ENCODE peak calls at places on chromosome 18, in ten cellular contexts. One of them, this sample, is unnamed.
A peak's percentile ranks its signal among the peaks of the same experiment; 100 is the strongest.

GRCh38 chr18:59685501-59685900 is 11.7 kb downstream of the CCBE1 start:
- DNase-seq in A549: no peak
- DNase-seq in mammary epithelial cell: no peak
- DNase-seq in tibial artery: no peak
- DNase-seq in cardiac muscle cell: no peak
- DNase-seq in kidney: no peak
- DNase-seq in adrenal gland: no peak
- DNase-seq in fibroblast of lung: peak; percentile 52
- DNase-seq in A673: no peak
- DNase-seq in heart right ventricle: no peak
- DNase-seq in this sample: no peak

GRCh38 chr18:3879114-3879835 is 429.3 kb downstream of the TGIF1 start:
- DNase-seq in A549: no peak
- DNase-seq in mammary epithelial cell: no peak
- DNase-seq in tibial artery: no peak
- DNase-seq in cardiac muscle cell: no peak
- DNase-seq in kidney: no peak
- DNase-seq in adrenal gland: no peak
- DNase-seq in fibroblast of lung: no peak
- DNase-seq in A673: no peak
- DNase-seq in heart right ventricle: no peak
- DNase-seq in this sample: no peak

GRCh38 chr18:76402026-76402990 is 92.7 kb downstream of the ZNF516 start:
- DNase-seq in A549: no peak
- DNase-seq in mammary epithelial cell: no peak
- DNase-seq in tibial artery: no peak
- DNase-seq in cardiac muscle cell: no peak
- DNase-seq in kidney: no peak
- DNase-seq in adrenal gland: no peak
- DNase-seq in fibroblast of lung: no peak
- DNase-seq in A673: no peak
- DNase-seq in heart right ventricle: no peak
- DNase-seq in this sample: no peak

GRCh38 chr18:64407606-64408005 is 258.7 kb upstream of the LINC00305 start:
- DNase-seq in A549: no peak
- DNase-seq in mammary epithelial cell: no peak
- DNase-seq in tibial artery: no peak
- DNase-seq in cardiac muscle cell: no peak
- DNase-seq in kidney: no peak
- DNase-seq in adrenal gland: no peak
- DNase-seq in fibroblast of lung: no peak
- DNase-seq in A673: no peak
- DNase-seq in heart right ventricle: no peak
- DNase-seq in this sample: no peak

GRCh38 chr18:24986611-24987270 is 365.2 kb downstream of the ZNF521 start:
- DNase-seq in A549: no peak
- DNase-seq in mammary epithelial cell: no peak
- DNase-seq in tibial artery: no peak
- DNase-seq in cardiac muscle cell: no peak
- DNase-seq in kidney: no peak
- DNase-seq in adrenal gland: no peak
- DNase-seq in fibroblast of lung: peak; percentile 4
- DNase-seq in A673: no peak
- DNase-seq in heart right ventricle: no peak
- DNase-seq in this sample: no peak

GRCh38 chr18:50273203-50274043 is 7.1 kb upstream of the CFAP53 start:
- DNase-seq in A549: no peak
- DNase-seq in mammary epithelial cell: no peak
- DNase-seq in tibial artery: no peak
- DNase-seq in cardiac muscle cell: no peak
- DNase-seq in kidney: no peak
- DNase-seq in adrenal gland: no peak
- DNase-seq in fibroblast of lung: no peak
- DNase-seq in A673: no peak
- DNase-seq in heart right ventricle: no peak
- DNase-seq in this sample: no peak

GRCh38 chr18:31977270-31977872 is 34.4 kb upstream of the TRAPPC8 start:
- DNase-seq in A549: peak; percentile 10
- DNase-seq in mammary epithelial cell: peak; percentile 32
- DNase-seq in tibial artery: no peak
- DNase-seq in cardiac muscle cell: peak; percentile 66
- DNase-seq in kidney: no peak
- DNase-seq in adrenal gland: peak; percentile 43
- DNase-seq in fibroblast of lung: peak; percentile 27
- DNase-seq in A673: peak; percentile 83
- DNase-seq in heart right ventricle: peak; percentile 58
- DNase-seq in this sample: peak; percentile 27

GRCh38 chr18:43587538-43588153 is 310.4 kb upstream of the SYT4 start:
- DNase-seq in A549: no peak
- DNase-seq in mammary epithelial cell: peak; percentile 26
- DNase-seq in tibial artery: no peak
- DNase-seq in cardiac muscle cell: peak; percentile 63
- DNase-seq in kidney: no peak
- DNase-seq in adrenal gland: peak; percentile 30
- DNase-seq in fibroblast of lung: peak; percentile 36
- DNase-seq in A673: peak; percentile 70
- DNase-seq in heart right ventricle: no peak
- DNase-seq in this sample: no peak

GRCh38 chr18:76672627-76673026 is 149.7 kb upstream of the ZNF236 start:
- DNase-seq in A549: no peak
- DNase-seq in mammary epithelial cell: peak; percentile 5
- DNase-seq in tibial artery: no peak
- DNase-seq in cardiac muscle cell: peak; percentile 64
- DNase-seq in kidney: no peak
- DNase-seq in adrenal gland: no peak
- DNase-seq in fibroblast of lung: peak; percentile 82
- DNase-seq in A673: no peak
- DNase-seq in heart right ventricle: no peak
- DNase-seq in this sample: peak; percentile 15

GRCh38 chr18:4636957-4637356 is 181.8 kb upstream of the DLGAP1 start:
- DNase-seq in A549: no peak
- DNase-seq in mammary epithelial cell: no peak
- DNase-seq in tibial artery: no peak
- DNase-seq in cardiac muscle cell: no peak
- DNase-seq in kidney: no peak
- DNase-seq in adrenal gland: peak; percentile 4
- DNase-seq in fibroblast of lung: peak; percentile 1
- DNase-seq in A673: peak; percentile 73
- DNase-seq in heart right ventricle: no peak
- DNase-seq in this sample: no peak

GRCh38 chr18:8657050-8657820 is 48.0 kb downstream of the RAB12 start:
- DNase-seq in A549: no peak
- DNase-seq in mammary epithelial cell: no peak
- DNase-seq in tibial artery: no peak
- DNase-seq in cardiac muscle cell: no peak
- DNase-seq in kidney: no peak
- DNase-seq in adrenal gland: peak; percentile 19
- DNase-seq in fibroblast of lung: no peak
- DNase-seq in A673: no peak
- DNase-seq in heart right ventricle: no peak
- DNase-seq in this sample: no peak

GRCh38 chr18:41323044-41323443 is 632.0 kb upstream of the PIK3C3 start:
- DNase-seq in A549: no peak
- DNase-seq in mammary epithelial cell: peak; percentile 37
- DNase-seq in tibial artery: no peak
- DNase-seq in cardiac muscle cell: peak; percentile 39
- DNase-seq in kidney: no peak
- DNase-seq in adrenal gland: no peak
- DNase-seq in fibroblast of lung: peak; percentile 31
- DNase-seq in A673: no peak
- DNase-seq in heart right ventricle: no peak
- DNase-seq in this sample: no peak

GRCh38 chr18:44715245-44715644 is 34.6 kb downstream of the SETBP1 start:
- DNase-seq in A549: no peak
- DNase-seq in mammary epithelial cell: peak; percentile 66
- DNase-seq in tibial artery: peak; percentile 74
- DNase-seq in cardiac muscle cell: peak; percentile 43
- DNase-seq in kidney: peak; percentile 86
- DNase-seq in adrenal gland: no peak
- DNase-seq in fibroblast of lung: peak; percentile 85
- DNase-seq in A673: no peak
- DNase-seq in heart right ventricle: no peak
- DNase-seq in this sample: no peak

GRCh38 chr18:13110559-13110958 is 108.0 kb upstream of the LDLRAD4 start:
- DNase-seq in A549: no peak
- DNase-seq in mammary epithelial cell: no peak
- DNase-seq in tibial artery: no peak
- DNase-seq in cardiac muscle cell: no peak
- DNase-seq in kidney: no peak
- DNase-seq in adrenal gland: peak; percentile 12
- DNase-seq in fibroblast of lung: no peak
- DNase-seq in A673: no peak
- DNase-seq in heart right ventricle: no peak
- DNase-seq in this sample: no peak

GRCh38 chr18:13107074-13107473 is 111.5 kb upstream of the LDLRAD4 start:
- DNase-seq in A549: no peak
- DNase-seq in mammary epithelial cell: no peak
- DNase-seq in tibial artery: no peak
- DNase-seq in cardiac muscle cell: no peak
- DNase-seq in kidney: no peak
- DNase-seq in adrenal gland: no peak
- DNase-seq in fibroblast of lung: peak; percentile 58
- DNase-seq in A673: no peak
- DNase-seq in heart right ventricle: no peak
- DNase-seq in this sample: no peak

GRCh38 chr18:13108330-13108729 is 110.2 kb upstream of the LDLRAD4 start:
- DNase-seq in A549: no peak
- DNase-seq in mammary epithelial cell: no peak
- DNase-seq in tibial artery: no peak
- DNase-seq in cardiac muscle cell: no peak
- DNase-seq in kidney: no peak
- DNase-seq in adrenal gland: no peak
- DNase-seq in fibroblast of lung: no peak
- DNase-seq in A673: no peak
- DNase-seq in heart right ventricle: no peak
- DNase-seq in this sample: no peak

DNA sequence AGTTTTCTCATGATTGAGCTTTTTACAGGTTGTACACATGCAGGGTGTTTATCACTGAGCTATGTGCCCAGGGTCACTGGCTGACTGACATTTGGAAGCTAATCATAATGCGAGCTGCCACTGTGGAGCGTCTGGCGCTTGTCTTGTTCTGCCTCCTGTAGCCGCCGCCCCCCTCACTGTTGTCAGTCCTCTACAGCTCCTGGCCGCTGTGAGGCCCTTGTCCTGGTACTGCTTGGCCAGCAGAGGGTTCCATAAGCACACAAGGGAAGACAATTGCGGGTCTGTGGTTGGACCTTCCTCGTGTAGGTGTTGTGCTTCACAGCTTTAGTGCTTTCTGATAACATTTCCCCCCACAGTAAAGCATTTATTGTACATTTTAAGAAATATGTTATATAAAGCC is 105.6 kb upstream of the LDLRAD4 start:
- DNase-seq in A549: no peak
- DNase-seq in mammary epithelial cell: peak; percentile 32
- DNase-seq in tibial artery: no peak
- DNase-seq in cardiac muscle cell: peak; percentile 72
- DNase-seq in kidney: peak; percentile 74
- DNase-seq in adrenal gland: peak; percentile 42
- DNase-seq in fibroblast of lung: peak; percentile 66
- DNase-seq in A673: peak; percentile 19
- DNase-seq in heart right ventricle: peak; percentile 80
- DNase-seq in this sample: no peak
- TF ChIP-seq CTCF in A549: no peak
- TF ChIP-seq CTCF in mammary epithelial cell: peak; percentile 42
- TF ChIP-seq CTCF in tibial artery: no peak
- TF ChIP-seq CTCF in cardiac muscle cell: peak; percentile 61
- TF ChIP-seq CTCF in kidney: peak; percentile 23
- TF ChIP-seq CTCF in adrenal gland: peak; percentile 54
- TF ChIP-seq CTCF in fibroblast of lung: peak; percentile 19
- TF ChIP-seq CTCF in A673: peak; percentile 14
- TF ChIP-seq CTCF in heart right ventricle: peak; percentile 42
- TF ChIP-seq CTCF in this sample: peak; percentile 52

GRCh38 chr18:23668731-23669130 is 6.0 kb upstream of the ANKRD29 start:
- DNase-seq in A549: no peak
- DNase-seq in mammary epithelial cell: no peak
- DNase-seq in tibial artery: no peak
- DNase-seq in cardiac muscle cell: no peak
- DNase-seq in kidney: no peak
- DNase-seq in adrenal gland: no peak
- DNase-seq in fibroblast of lung: no peak
- DNase-seq in A673: peak; percentile 79
- DNase-seq in heart right ventricle: no peak
- DNase-seq in this sample: no peak
- H3K9me3 ChIP-seq in A549: no peaks in the 10 kb centered on the region
- H3K9me3 ChIP-seq in mammary epithelial cell: no peaks in the 10 kb centered on the region
- H3K9me3 ChIP-seq in tibial artery: no peaks in the 10 kb centered on the region
- H3K9me3 ChIP-seq in cardiac muscle cell: no peaks in the 10 kb centered on the region
- H3K9me3 ChIP-seq in kidney: no peaks in the 10 kb centered on the region
- H3K9me3 ChIP-seq in adrenal gland: no peaks in the 10 kb centered on the region
- H3K9me3 ChIP-seq in fibroblast of lung: no peaks in the 10 kb centered on the region
- H3K9me3 ChIP-seq in A673: no peaks in the 10 kb centered on the region
- H3K9me3 ChIP-seq in heart right ventricle: no peaks in the 10 kb centered on the region
- H3K9me3 ChIP-seq in this sample: no peaks in the 10 kb centered on the region

GRCh38 chr18:33183136-33183535 is 257.4 kb downstream of the CCDC178 start:
- DNase-seq in A549: no peak
- DNase-seq in mammary epithelial cell: no peak
- DNase-seq in tibial artery: no peak
- DNase-seq in cardiac muscle cell: no peak
- DNase-seq in kidney: no peak
- DNase-seq in adrenal gland: no peak
- DNase-seq in fibroblast of lung: no peak
- DNase-seq in A673: peak; percentile 1
- DNase-seq in heart right ventricle: no peak
- DNase-seq in this sample: no peak

GRCh38 chr18:33184178-33184577 is 256.3 kb downstream of the CCDC178 start:
- DNase-seq in A549: no peak
- DNase-seq in mammary epithelial cell: no peak
- DNase-seq in tibial artery: no peak
- DNase-seq in cardiac muscle cell: peak; percentile 4
- DNase-seq in kidney: no peak
- DNase-seq in adrenal gland: no peak
- DNase-seq in fibroblast of lung: peak; percentile 11
- DNase-seq in A673: no peak
- DNase-seq in heart right ventricle: no peak
- DNase-seq in this sample: no peak

GRCh38 chr18:33181016-33181415 is 259.5 kb downstream of the CCDC178 start:
- DNase-seq in A549: no peak
- DNase-seq in mammary epithelial cell: no peak
- DNase-seq in tibial artery: no peak
- DNase-seq in cardiac muscle cell: no peak
- DNase-seq in kidney: no peak
- DNase-seq in adrenal gland: no peak
- DNase-seq in fibroblast of lung: peak; percentile 5
- DNase-seq in A673: no peak
- DNase-seq in heart right ventricle: no peak
- DNase-seq in this sample: no peak

GRCh38 chr18:33184918-33185317 is 255.6 kb downstream of the CCDC178 start:
- DNase-seq in A549: no peak
- DNase-seq in mammary epithelial cell: no peak
- DNase-seq in tibial artery: no peak
- DNase-seq in cardiac muscle cell: no peak
- DNase-seq in kidney: no peak
- DNase-seq in adrenal gland: no peak
- DNase-seq in fibroblast of lung: no peak
- DNase-seq in A673: no peak
- DNase-seq in heart right ventricle: no peak
- DNase-seq in this sample: no peak
- TF ChIP-seq CTCF in A549: no peak
- TF ChIP-seq CTCF in mammary epithelial cell: no peak
- TF ChIP-seq CTCF in tibial artery: no peak
- TF ChIP-seq CTCF in cardiac muscle cell: no peak
- TF ChIP-seq CTCF in kidney: no peak
- TF ChIP-seq CTCF in adrenal gland: no peak
- TF ChIP-seq CTCF in fibroblast of lung: no peak
- TF ChIP-seq CTCF in A673: no peak
- TF ChIP-seq CTCF in heart right ventricle: no peak
- TF ChIP-seq CTCF in this sample: no peak

GRCh38 chr18:78925557-78926242 is 53.9 kb upstream of the SALL3 start:
- DNase-seq in A549: no peak
- DNase-seq in mammary epithelial cell: no peak
- DNase-seq in tibial artery: peak; percentile 44
- DNase-seq in cardiac muscle cell: no peak
- DNase-seq in kidney: peak; percentile 46
- DNase-seq in adrenal gland: no peak
- DNase-seq in fibroblast of lung: no peak
- DNase-seq in A673: no peak
- DNase-seq in heart right ventricle: no peak
- DNase-seq in this sample: no peak
- H3K9me3 ChIP-seq in A549: no peaks in the 10 kb centered on the region
- H3K9me3 ChIP-seq in mammary epithelial cell: peaks cover 32% of the 10 kb centered on the region
- H3K9me3 ChIP-seq in tibial artery: no peaks in the 10 kb centered on the region
- H3K9me3 ChIP-seq in cardiac muscle cell: no peaks in the 10 kb centered on the region
- H3K9me3 ChIP-seq in kidney: no peaks in the 10 kb centered on the region
- H3K9me3 ChIP-seq in adrenal gland: no peaks in the 10 kb centered on the region
- H3K9me3 ChIP-seq in fibroblast of lung: peaks cover 2% of the 10 kb centered on the region
- H3K9me3 ChIP-seq in A673: no peaks in the 10 kb centered on the region
- H3K9me3 ChIP-seq in heart right ventricle: no peaks in the 10 kb centered on the region
- H3K9me3 ChIP-seq in this sample: peaks cover 80% of the 10 kb centered on the region

This sample was measured in AG04450.